ENCODE peak calls at places on chromosomes 13 and 19, in ten cellular contexts. One of them, this sample, is unnamed.

GRCh38 chr19:18265611-18265981 is 8.7 kb downstream of the IQCN start:
- DNase-seq in Karpas-422: no peak
- DNase-seq in MM.1S: no peak
- DNase-seq in PC-3: no peak
- DNase-seq in colonic mucosa: no peak
- DNase-seq in H9: no peak
- DNase-seq in IMR-90: no peak
- DNase-seq in neural progenitor cell: no peak
- DNase-seq in GM23248: no peak
- DNase-seq in fibroblast of lung: no peak
- DNase-seq in this sample: no peak

GRCh38 chr13:40564342-40564997 is 102.0 kb downstream of the FOXO1 start:
- DNase-seq in Karpas-422: no peak
- DNase-seq in GM23248: no peak
- DNase-seq in fibroblast of lung: no peak
- DNase-seq in neural progenitor cell: no peak
- DNase-seq in PC-3: no peak
- DNase-seq in MM.1S: no peak
- DNase-seq in colonic mucosa: no peak
- DNase-seq in IMR-90: no peak
- DNase-seq in H9: no peak
- DNase-seq in this sample: no peak

GRCh38 chr19:45920458-45920857 is 5.9 kb upstream of the NANOS2 start:
- DNase-seq in PC-3: no peak
- DNase-seq in Karpas-422: no peak
- DNase-seq in IMR-90: no peak
- DNase-seq in MM.1S: no peak
- DNase-seq in GM23248: no peak
- DNase-seq in fibroblast of lung: no peak
- DNase-seq in neural progenitor cell: no peak
- DNase-seq in colonic mucosa: no peak
- DNase-seq in H9: no peak
- DNase-seq in this sample: peak

GRCh38 chr19:50535672-50536071 is 22.0 kb upstream of the ASPDH start:
- DNase-seq in GM23248: no peak
- DNase-seq in IMR-90: no peak
- DNase-seq in neural progenitor cell: no peak
- DNase-seq in MM.1S: no peak
- DNase-seq in fibroblast of lung: no peak
- DNase-seq in PC-3: no peak
- DNase-seq in Karpas-422: no peak
- DNase-seq in colonic mucosa: no peak
- DNase-seq in H9: no peak
- DNase-seq in this sample: no peak

GRCh38 chr13:27775943-27776342 is 16.3 kb upstream of the GSX1 start:
- DNase-seq in MM.1S: no peak
- DNase-seq in IMR-90: no peak
- DNase-seq in PC-3: peak
- DNase-seq in Karpas-422: no peak
- DNase-seq in GM23248: no peak
- DNase-seq in colonic mucosa: no peak
- DNase-seq in neural progenitor cell: peak
- DNase-seq in fibroblast of lung: no peak
- DNase-seq in H9: peak
- DNase-seq in this sample: no peak

GRCh38 chr13:34179481-34179880 is 361.5 kb downstream of the RFC3 start:
- DNase-seq in H9: no peak
- DNase-seq in neural progenitor cell: peak
- DNase-seq in GM23248: peak
- DNase-seq in fibroblast of lung: no peak
- DNase-seq in colonic mucosa: no peak
- DNase-seq in MM.1S: no peak
- DNase-seq in Karpas-422: no peak
- DNase-seq in IMR-90: peak
- DNase-seq in PC-3: no peak
- DNase-seq in this sample: no peak

GRCh38 chr13:49749852-49750251 is 42.6 kb downstream of the KPNA3 start:
- DNase-seq in H9: no peak
- DNase-seq in GM23248: peak
- DNase-seq in Karpas-422: no peak
- DNase-seq in colonic mucosa: no peak
- DNase-seq in neural progenitor cell: no peak
- DNase-seq in MM.1S: no peak
- DNase-seq in fibroblast of lung: peak
- DNase-seq in PC-3: no peak
- DNase-seq in IMR-90: peak
- DNase-seq in this sample: no peak

GRCh38 chr19:51547397-51548212 is 16.1 kb upstream of the SIGLEC6 start:
- DNase-seq in GM23248: no peak
- DNase-seq in PC-3: no peak
- DNase-seq in H9: no peak
- DNase-seq in neural progenitor cell: no peak
- DNase-seq in IMR-90: no peak
- DNase-seq in colonic mucosa: no peak
- DNase-seq in MM.1S: no peak
- DNase-seq in fibroblast of lung: no peak
- DNase-seq in Karpas-422: no peak
- DNase-seq in this sample: no peak

GRCh38 chr19:51040151-51040550 is 5.3 kb upstream of the KLK12 start:
- DNase-seq in colonic mucosa: no peak
- DNase-seq in fibroblast of lung: no peak
- DNase-seq in MM.1S: no peak
- DNase-seq in neural progenitor cell: no peak
- DNase-seq in GM23248: no peak
- DNase-seq in Karpas-422: no peak
- DNase-seq in H9: no peak
- DNase-seq in PC-3: no peak
- DNase-seq in IMR-90: no peak
- DNase-seq in this sample: no peak

GRCh38 chr13:43126420-43126819 is 103.0 kb downstream of the DNAJC15 start:
- DNase-seq in colonic mucosa: no peak
- DNase-seq in Karpas-422: peak
- DNase-seq in PC-3: no peak
- DNase-seq in IMR-90: no peak
- DNase-seq in neural progenitor cell: no peak
- DNase-seq in H9: no peak
- DNase-seq in MM.1S: no peak
- DNase-seq in GM23248: no peak
- DNase-seq in fibroblast of lung: no peak
- DNase-seq in this sample: no peak

GRCh38 chr13:110593430-110594130 is 21.8 kb upstream of the NAXD start:
- DNase-seq in neural progenitor cell: peak
- DNase-seq in fibroblast of lung: peak
- DNase-seq in Karpas-422: peak
- DNase-seq in colonic mucosa: no peak
- DNase-seq in GM23248: peak
- DNase-seq in IMR-90: peak
- DNase-seq in H9: no peak
- DNase-seq in PC-3: peak
- DNase-seq in MM.1S: peak
- DNase-seq in this sample: no peak

GRCh38 chr13:112686364-112686763 is 3.5 kb upstream of the ATP11A start:
- DNase-seq in fibroblast of lung: no peak
- DNase-seq in neural progenitor cell: no peak
- DNase-seq in H9: peak
- DNase-seq in GM23248: no peak
- DNase-seq in colonic mucosa: no peak
- DNase-seq in MM.1S: no peak
- DNase-seq in Karpas-422: no peak
- DNase-seq in IMR-90: no peak
- DNase-seq in PC-3: no peak
- DNase-seq in this sample: peak

GRCh38 chr19:9857920-9858746 is 23.0 kb downstream of the PIN1 start:
- DNase-seq in GM23248: no peak
- DNase-seq in colonic mucosa: no peak
- DNase-seq in IMR-90: no peak
- DNase-seq in H9: no peak
- DNase-seq in PC-3: no peak
- DNase-seq in Karpas-422: no peak
- DNase-seq in MM.1S: no peak
- DNase-seq in neural progenitor cell: no peak
- DNase-seq in fibroblast of lung: no peak
- DNase-seq in this sample: no peak

GRCh38 chr13:80374453-80374852 is 33.5 kb upstream of the SPRY2 start:
- DNase-seq in MM.1S: no peak
- DNase-seq in Karpas-422: no peak
- DNase-seq in IMR-90: no peak
- DNase-seq in PC-3: no peak
- DNase-seq in GM23248: no peak
- DNase-seq in neural progenitor cell: no peak
- DNase-seq in H9: no peak
- DNase-seq in colonic mucosa: no peak
- DNase-seq in fibroblast of lung: no peak
- DNase-seq in this sample: no peak

GRCh38 chr19:44112802-44113137 is 429 bp upstream of the ZNF225 start:
- DNase-seq in PC-3: no peak
- DNase-seq in IMR-90: no peak
- DNase-seq in Karpas-422: peak
- DNase-seq in H9: no peak
- DNase-seq in neural progenitor cell: no peak
- DNase-seq in MM.1S: no peak
- DNase-seq in colonic mucosa: no peak
- DNase-seq in GM23248: no peak
- DNase-seq in fibroblast of lung: no peak
- DNase-seq in this sample: no peak
- H3K9ac ChIP-seq in PC-3: peak
- H3K9ac ChIP-seq in IMR-90: peak
- H3K9ac ChIP-seq in Karpas-422: peak
- H3K9ac ChIP-seq in H9: peak
- H3K9ac ChIP-seq in neural progenitor cell: peak
- H3K9ac ChIP-seq in MM.1S: no peak
- H3K9ac ChIP-seq in colonic mucosa: no peak
- H3K9ac ChIP-seq in GM23248: peak
- H3K9ac ChIP-seq in fibroblast of lung: peak
- H3K9ac ChIP-seq in this sample: peak

GRCh38 chr13:48727252-48728011 is 73.7 kb downstream of the CYSLTR2 start:
- DNase-seq in neural progenitor cell: no peak
- DNase-seq in MM.1S: no peak
- DNase-seq in H9: no peak
- DNase-seq in colonic mucosa: no peak
- DNase-seq in GM23248: peak
- DNase-seq in fibroblast of lung: peak
- DNase-seq in Karpas-422: peak
- DNase-seq in IMR-90: peak
- DNase-seq in PC-3: no peak
- DNase-seq in this sample: no peak

GRCh38 chr13:48723168-48723567 is 69.4 kb downstream of the CYSLTR2 start:
- DNase-seq in Karpas-422: no peak
- DNase-seq in MM.1S: no peak
- DNase-seq in GM23248: no peak
- DNase-seq in IMR-90: no peak
- DNase-seq in fibroblast of lung: no peak
- DNase-seq in H9: no peak
- DNase-seq in PC-3: no peak
- DNase-seq in neural progenitor cell: no peak
- DNase-seq in colonic mucosa: no peak
- DNase-seq in this sample: no peak

GRCh38 chr13:48728226-48728625 is 74.5 kb downstream of the CYSLTR2 start:
- DNase-seq in GM23248: no peak
- DNase-seq in colonic mucosa: no peak
- DNase-seq in MM.1S: no peak
- DNase-seq in H9: no peak
- DNase-seq in neural progenitor cell: no peak
- DNase-seq in fibroblast of lung: no peak
- DNase-seq in IMR-90: no peak
- DNase-seq in Karpas-422: no peak
- DNase-seq in PC-3: no peak
- DNase-seq in this sample: no peak

GRCh38 chr13:48728876-48729275 is 75.1 kb downstream of the CYSLTR2 start:
- DNase-seq in PC-3: no peak
- DNase-seq in neural progenitor cell: no peak
- DNase-seq in fibroblast of lung: no peak
- DNase-seq in GM23248: no peak
- DNase-seq in MM.1S: no peak
- DNase-seq in Karpas-422: no peak
- DNase-seq in H9: no peak
- DNase-seq in colonic mucosa: no peak
- DNase-seq in IMR-90: no peak
- DNase-seq in this sample: no peak

GRCh38 chr13:48726711-48727110 is 73.0 kb downstream of the CYSLTR2 start:
- DNase-seq in H9: no peak
- DNase-seq in GM23248: no peak
- DNase-seq in MM.1S: no peak
- DNase-seq in fibroblast of lung: peak
- DNase-seq in neural progenitor cell: no peak
- DNase-seq in Karpas-422: no peak
- DNase-seq in colonic mucosa: no peak
- DNase-seq in IMR-90: no peak
- DNase-seq in PC-3: no peak
- DNase-seq in this sample: no peak
- H3K27ac ChIP-seq in H9: no peak
- H3K27ac ChIP-seq in GM23248: no peak
- H3K27ac ChIP-seq in MM.1S: no peak
- H3K27ac ChIP-seq in fibroblast of lung: no peak
- H3K27ac ChIP-seq in neural progenitor cell: no peak
- H3K27ac ChIP-seq in Karpas-422: no peak
- H3K27ac ChIP-seq in colonic mucosa: no peak
- H3K27ac ChIP-seq in IMR-90: peak
- H3K27ac ChIP-seq in PC-3: no peak
- H3K27ac ChIP-seq in this sample: no peak

GRCh38 chr13:78750735-78751134 is 91.8 kb upstream of the OBI1 start:
- DNase-seq in MM.1S: no peak
- DNase-seq in GM23248: no peak
- DNase-seq in H9: no peak
- DNase-seq in PC-3: no peak
- DNase-seq in IMR-90: no peak
- DNase-seq in neural progenitor cell: no peak
- DNase-seq in colonic mucosa: no peak
- DNase-seq in Karpas-422: no peak
- DNase-seq in fibroblast of lung: no peak
- DNase-seq in this sample: no peak
- H3K9ac ChIP-seq in MM.1S: no peak
- H3K9ac ChIP-seq in GM23248: no peak
- H3K9ac ChIP-seq in H9: no peak
- H3K9ac ChIP-seq in PC-3: no peak
- H3K9ac ChIP-seq in IMR-90: no peak
- H3K9ac ChIP-seq in neural progenitor cell: no peak
- H3K9ac ChIP-seq in colonic mucosa: no peak
- H3K9ac ChIP-seq in Karpas-422: no peak
- H3K9ac ChIP-seq in fibroblast of lung: no peak
- H3K9ac ChIP-seq in this sample: no peak

DNA sequence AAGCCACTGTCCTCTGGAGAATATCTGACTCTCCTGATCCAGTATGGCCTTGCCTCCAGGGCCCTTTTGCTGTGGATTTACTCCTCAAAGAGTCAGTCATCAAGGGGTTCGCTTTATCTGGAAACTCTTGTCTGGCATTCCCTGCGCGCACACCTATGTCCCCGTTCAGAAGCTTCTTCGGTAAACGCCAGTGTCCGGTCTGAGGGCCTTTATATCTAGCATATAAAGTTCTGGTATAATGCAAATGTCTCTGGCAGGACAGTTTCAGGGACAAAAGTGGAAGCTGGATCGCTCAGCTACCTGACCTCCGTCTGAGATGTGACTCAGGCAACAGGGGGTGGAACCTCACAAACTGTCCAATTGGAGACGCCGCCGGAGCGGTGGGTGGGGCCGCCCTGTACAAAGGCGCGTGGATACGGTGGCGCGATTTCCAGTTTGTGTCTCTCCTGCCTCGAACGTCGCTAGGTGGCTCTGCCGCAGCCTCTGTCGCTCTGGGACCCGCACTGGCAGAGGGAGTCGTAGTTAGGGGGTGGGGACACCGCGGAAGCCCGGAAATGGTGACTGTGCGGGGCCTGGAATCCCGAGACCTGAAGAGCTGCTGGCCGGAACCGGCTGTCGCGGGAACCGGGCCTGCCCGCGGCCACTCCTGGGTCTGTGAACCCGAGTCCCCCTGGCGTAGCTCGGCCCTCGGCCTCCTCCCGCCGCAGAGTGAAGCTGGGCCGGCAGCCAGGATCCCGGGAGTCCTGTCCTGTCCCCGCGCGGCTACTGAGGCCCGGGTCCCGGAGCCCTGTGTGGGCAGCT is 10.6 kb upstream of the ZNF709 start:
- DNase-seq in neural progenitor cell: peak
- DNase-seq in IMR-90: peak
- DNase-seq in GM23248: peak
- DNase-seq in PC-3: peak
- DNase-seq in fibroblast of lung: peak
- DNase-seq in H9: peak
- DNase-seq in MM.1S: peak
- DNase-seq in Karpas-422: peak
- DNase-seq in colonic mucosa: peak
- DNase-seq in this sample: peak
- H3K27ac ChIP-seq in neural progenitor cell: peak
- H3K27ac ChIP-seq in IMR-90: peak
- H3K27ac ChIP-seq in GM23248: peak
- H3K27ac ChIP-seq in PC-3: no peak
- H3K27ac ChIP-seq in fibroblast of lung: peak
- H3K27ac ChIP-seq in H9: no peak
- H3K27ac ChIP-seq in MM.1S: peak
- H3K27ac ChIP-seq in Karpas-422: peak
- H3K27ac ChIP-seq in colonic mucosa: peak
- H3K27ac ChIP-seq in this sample: peak

This sample was measured in kidney.